ENCODE peak calls at places on chromosomes 16 and 17, in five cellular contexts. One of them, this sample, is unnamed. For H3K4me1, the result is how much of the 10 kb centered on the place peaks cover.

GRCh38 chr16:3951861-3952332 is 71.4 kb upstream of the CREBBP start:
- DNase-seq in GM12878: no peak
- DNase-seq in DND-41: no peak
- DNase-seq in IMR-90: peak
- DNase-seq in fibroblast of lung: peak
- DNase-seq in this sample: no peak

GRCh38 chr16:11254913-11255736 is 879 bp downstream of the SOCS1 start:
- DNase-seq in fibroblast of lung: peak
- DNase-seq in IMR-90: peak
- DNase-seq in GM12878: no peak
- DNase-seq in DND-41: peak
- DNase-seq in this sample: peak

GRCh38 chr17:31558748-31559646 is 167.5 kb downstream of the RAB11FIP4 start:
- DNase-seq in fibroblast of lung: peak
- DNase-seq in GM12878: no peak
- DNase-seq in IMR-90: peak
- DNase-seq in DND-41: peak
- DNase-seq in this sample: peak

GRCh38 chr17:76873856-76874255 is 5.7 kb downstream of the MGAT5B start:
- DNase-seq in IMR-90: peak
- DNase-seq in DND-41: no peak
- DNase-seq in GM12878: no peak
- DNase-seq in fibroblast of lung: peak
- DNase-seq in this sample: no peak

GRCh38 chr17:82863941-82864720 is 24.3 kb upstream of the ZNF750 start:
- DNase-seq in GM12878: peak
- DNase-seq in DND-41: peak
- DNase-seq in fibroblast of lung: peak
- DNase-seq in IMR-90: peak
- DNase-seq in this sample: peak

GRCh38 chr17:1554751-1555617 is 7.6 kb downstream of the PITPNA start:
- DNase-seq in DND-41: no peak
- DNase-seq in fibroblast of lung: no peak
- DNase-seq in IMR-90: no peak
- DNase-seq in GM12878: no peak
- DNase-seq in this sample: no peak

GRCh38 chr17:80605326-80606066 is 60.9 kb downstream of the RPTOR start:
- DNase-seq in DND-41: no peak
- DNase-seq in IMR-90: peak
- DNase-seq in fibroblast of lung: no peak
- DNase-seq in GM12878: peak
- DNase-seq in this sample: peak

GRCh38 chr17:80198144-80198661 is 21.9 kb downstream of the SGSH start:
- DNase-seq in GM12878: no peak
- DNase-seq in IMR-90: no peak
- DNase-seq in DND-41: no peak
- DNase-seq in fibroblast of lung: peak
- DNase-seq in this sample: no peak

GRCh38 chr16:84368327-84368996 is at the start of gene ATP2C2:
- DNase-seq in fibroblast of lung: no peak
- DNase-seq in DND-41: no peak
- DNase-seq in GM12878: no peak
- DNase-seq in IMR-90: no peak
- DNase-seq in this sample: peak

GRCh38 chr17:82830249-82830661 is 9.6 kb downstream of the ZNF750 start:
- DNase-seq in IMR-90: peak
- DNase-seq in GM12878: no peak
- DNase-seq in DND-41: no peak
- DNase-seq in fibroblast of lung: peak
- DNase-seq in this sample: no peak

GRCh38 chr17:28846231-28846630 is 3.6 kb upstream of the FAM222B start:
- DNase-seq in DND-41: no peak
- DNase-seq in fibroblast of lung: no peak
- DNase-seq in GM12878: no peak
- DNase-seq in IMR-90: no peak
- DNase-seq in this sample: peak

GRCh38 chr16:23072084-23072599 is 77.1 kb downstream of the USP31 start:
- DNase-seq in DND-41: no peak
- DNase-seq in IMR-90: peak
- DNase-seq in fibroblast of lung: peak
- DNase-seq in GM12878: no peak
- DNase-seq in this sample: peak

GRCh38 chr17:50955667-50956120 is 89.5 kb upstream of the TOB1 start:
- DNase-seq in fibroblast of lung: no peak
- DNase-seq in DND-41: no peak
- DNase-seq in IMR-90: no peak
- DNase-seq in GM12878: no peak
- DNase-seq in this sample: no peak

GRCh38 chr17:75565066-75565465 is 22.5 kb upstream of the MYO15B start:
- DNase-seq in GM12878: no peak
- DNase-seq in DND-41: no peak
- DNase-seq in IMR-90: peak
- DNase-seq in fibroblast of lung: no peak
- DNase-seq in this sample: peak

GRCh38 chr16:4081577-4082021 is 34.6 kb downstream of the ADCY9 start:
- DNase-seq in fibroblast of lung: peak
- DNase-seq in IMR-90: peak
- DNase-seq in GM12878: no peak
- DNase-seq in DND-41: peak
- DNase-seq in this sample: no peak

GRCh38 chr17:78130439-78131101 is at the start of gene TMC8:
- DNase-seq in DND-41: peak
- DNase-seq in GM12878: no peak
- DNase-seq in fibroblast of lung: no peak
- DNase-seq in IMR-90: no peak
- DNase-seq in this sample: no peak

GRCh38 chr17:78132767-78133178 is 2.2 kb downstream of the TMC8 start:
- DNase-seq in fibroblast of lung: no peak
- DNase-seq in GM12878: no peak
- DNase-seq in DND-41: no peak
- DNase-seq in IMR-90: no peak
- DNase-seq in this sample: no peak

GRCh38 chr17:78132086-78132676 is 1.6 kb downstream of the TMC8 start:
- DNase-seq in IMR-90: no peak
- DNase-seq in DND-41: peak
- DNase-seq in fibroblast of lung: no peak
- DNase-seq in GM12878: no peak
- DNase-seq in this sample: peak

GRCh38 chr17:78130080-78130438 is 512 bp upstream of the TMC8 start:
- DNase-seq in DND-41: no peak
- DNase-seq in fibroblast of lung: no peak
- DNase-seq in GM12878: no peak
- DNase-seq in IMR-90: no peak
- DNase-seq in this sample: no peak

GRCh38 chr17:78131172-78132085 is 858 bp downstream of the TMC8 start:
- DNase-seq in fibroblast of lung: no peak
- DNase-seq in IMR-90: no peak
- DNase-seq in DND-41: peak
- DNase-seq in GM12878: no peak
- DNase-seq in this sample: no peak
- H3K4me1 ChIP-seq in fibroblast of lung: under half
- H3K4me1 ChIP-seq in IMR-90: under half
- H3K4me1 ChIP-seq in DND-41: half or more
- H3K4me1 ChIP-seq in GM12878: half or more
- H3K4me1 ChIP-seq in this sample: under half

DNA sequence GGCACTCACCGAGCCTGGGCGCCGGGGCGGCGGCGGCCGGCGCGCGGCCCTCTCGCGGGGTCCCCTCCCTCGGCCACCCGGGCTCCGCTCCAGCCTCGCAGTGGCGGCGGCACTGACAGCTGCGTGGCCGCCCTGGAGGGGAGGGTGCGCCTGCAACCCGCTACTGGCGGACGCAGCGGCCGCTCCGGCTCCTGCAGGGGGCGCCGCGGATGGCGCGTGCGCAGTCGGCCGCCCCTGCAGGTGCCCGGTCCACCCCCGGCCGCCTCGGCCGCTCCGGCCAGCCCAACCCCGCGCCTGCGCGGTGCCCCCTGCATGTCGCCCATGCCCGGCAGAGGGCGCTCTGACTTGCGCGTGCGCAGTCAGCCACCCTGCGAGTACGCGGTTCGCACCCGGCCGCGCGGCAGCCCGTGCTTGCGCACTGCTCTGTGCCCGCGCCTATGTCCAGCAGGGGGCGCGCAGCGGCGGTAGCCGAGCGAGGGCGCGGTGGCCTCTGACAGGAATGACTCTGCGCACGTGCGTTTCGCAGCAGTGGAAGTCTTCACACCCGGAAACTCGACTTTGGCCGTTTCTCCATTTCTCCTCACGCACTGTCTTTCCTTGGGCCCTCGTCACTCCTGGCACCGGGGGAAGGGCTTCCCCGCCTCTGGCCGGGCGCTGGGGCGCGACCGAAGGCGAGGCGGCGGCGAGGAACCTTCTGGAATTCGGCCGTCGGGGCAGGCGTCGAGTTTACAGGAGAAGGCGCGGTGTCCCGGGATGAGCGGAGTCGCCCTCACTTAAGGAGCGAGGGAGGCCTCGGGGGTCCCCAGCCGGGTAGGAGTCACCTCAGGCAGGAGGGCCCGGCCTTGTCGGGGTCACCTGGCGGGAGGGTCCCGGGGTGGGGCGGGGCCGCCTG is at the start of gene ABCA3:
- DNase-seq in fibroblast of lung: peak
- DNase-seq in IMR-90: peak
- DNase-seq in DND-41: peak
- DNase-seq in GM12878: peak
- DNase-seq in this sample: peak
- H3K9ac ChIP-seq in fibroblast of lung: no peak
- H3K9ac ChIP-seq in IMR-90: no peak
- H3K9ac ChIP-seq in DND-41: peak
- H3K9ac ChIP-seq in GM12878: peak
- H3K9ac ChIP-seq in this sample: peak

GRCh38 chr16:81716478-81717210 is 62.4 kb upstream of the PLCG2 start:
- DNase-seq in IMR-90: no peak
- DNase-seq in DND-41: no peak
- DNase-seq in fibroblast of lung: no peak
- DNase-seq in GM12878: peak
- DNase-seq in this sample: no peak

GRCh38 chr16:81715358-81716196 is 63.5 kb upstream of the PLCG2 start:
- DNase-seq in GM12878: peak
- DNase-seq in fibroblast of lung: no peak
- DNase-seq in IMR-90: no peak
- DNase-seq in DND-41: no peak
- DNase-seq in this sample: no peak

GRCh38 chr16:81719993-81720392 is 59.1 kb upstream of the PLCG2 start:
- DNase-seq in IMR-90: no peak
- DNase-seq in DND-41: no peak
- DNase-seq in fibroblast of lung: no peak
- DNase-seq in GM12878: no peak
- DNase-seq in this sample: no peak

GRCh38 chr16:81718637-81719036 is 60.5 kb upstream of the PLCG2 start:
- DNase-seq in IMR-90: no peak
- DNase-seq in fibroblast of lung: no peak
- DNase-seq in DND-41: no peak
- DNase-seq in GM12878: no peak
- DNase-seq in this sample: no peak

DNA sequence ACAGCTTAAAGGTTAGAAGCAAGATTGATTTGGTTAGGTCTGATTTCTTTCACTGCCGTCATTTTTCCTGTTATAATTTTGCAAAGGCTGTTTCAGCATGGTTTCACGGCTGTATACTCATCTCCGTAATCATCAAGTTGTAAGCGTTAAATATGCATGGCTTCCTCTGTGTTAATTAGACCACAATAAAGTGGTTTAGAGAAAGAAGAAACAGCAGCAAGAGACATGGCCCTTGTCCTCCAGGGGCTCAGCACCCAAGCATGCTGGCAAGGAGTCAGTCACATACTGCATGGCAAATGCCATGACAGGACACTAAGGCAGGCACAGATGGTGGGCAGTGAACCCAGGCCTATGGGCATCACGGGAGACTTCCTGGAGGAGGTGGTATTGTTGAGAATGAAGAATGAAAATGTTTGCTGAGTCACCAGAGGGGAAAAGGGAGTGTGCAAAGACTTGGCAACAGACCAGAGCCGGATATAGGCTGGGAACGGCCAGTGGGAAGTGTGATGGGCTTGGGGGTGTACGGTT is 61.4 kb upstream of the PLCG2 start:
- DNase-seq in DND-41: no peak
- DNase-seq in IMR-90: no peak
- DNase-seq in GM12878: peak
- DNase-seq in fibroblast of lung: no peak
- DNase-seq in this sample: no peak
- H3K4me1 ChIP-seq in DND-41: under half
- H3K4me1 ChIP-seq in IMR-90: under half
- H3K4me1 ChIP-seq in GM12878: under half
- H3K4me1 ChIP-seq in fibroblast of lung: under half
- H3K4me1 ChIP-seq in this sample: under half

GRCh38 chr16:311725-312124 is 28.8 kb downstream of the PDIA2 start:
- DNase-seq in DND-41: no peak
- DNase-seq in GM12878: no peak
- DNase-seq in IMR-90: no peak
- DNase-seq in fibroblast of lung: no peak
- DNase-seq in this sample: no peak
- H3K9ac ChIP-seq in DND-41: no peak
- H3K9ac ChIP-seq in GM12878: no peak
- H3K9ac ChIP-seq in IMR-90: no peak
- H3K9ac ChIP-seq in fibroblast of lung: no peak
- H3K9ac ChIP-seq in this sample: no peak

DNA sequence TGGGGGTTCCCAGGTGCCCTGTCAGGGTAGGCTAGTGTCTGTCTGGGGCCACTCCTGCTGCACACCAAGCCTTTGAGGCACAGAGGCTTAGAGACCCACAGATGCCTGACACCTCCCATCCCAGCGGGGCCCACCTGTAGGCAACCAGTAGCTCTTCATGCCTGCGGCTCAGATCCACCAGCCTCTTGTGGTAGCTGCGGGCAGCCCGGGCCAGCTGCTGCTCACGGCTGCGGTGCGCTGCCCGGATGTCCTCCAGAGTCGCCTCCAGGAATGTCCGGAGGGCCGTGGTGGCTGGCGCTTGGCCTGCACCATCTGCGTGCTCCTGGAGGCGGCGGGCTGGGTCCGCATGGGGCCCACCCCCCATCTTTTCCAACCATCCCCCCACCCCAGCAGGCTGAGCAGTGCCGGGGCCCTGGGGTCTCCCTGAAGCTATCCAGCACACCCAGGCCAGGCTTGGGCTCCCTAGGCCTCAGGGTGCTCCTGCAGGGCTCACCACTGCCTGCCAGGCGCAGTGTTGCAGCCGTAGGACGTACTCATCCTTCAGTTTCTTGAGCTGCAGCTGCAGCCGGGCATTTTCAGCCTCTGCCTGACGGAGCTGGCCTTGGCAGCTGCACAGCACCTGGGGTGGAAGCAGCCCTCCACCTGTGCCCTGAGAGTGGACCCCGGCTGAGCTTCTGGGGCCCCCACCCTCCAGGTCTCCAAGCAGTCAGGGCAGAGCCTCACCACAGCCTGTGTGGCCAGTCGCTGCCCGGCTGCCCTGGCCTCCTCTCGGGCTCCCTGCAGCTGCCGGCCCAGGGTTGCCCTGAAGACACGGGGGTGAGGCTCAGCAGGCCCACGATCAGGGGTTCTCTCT is 1.8 kb downstream of the CCDC78 start:
- DNase-seq in DND-41: no peak
- DNase-seq in IMR-90: no peak
- DNase-seq in fibroblast of lung: no peak
- DNase-seq in GM12878: no peak
- DNase-seq in this sample: no peak
- H3K4me1 ChIP-seq in DND-41: under half
- H3K4me1 ChIP-seq in IMR-90: under half
- H3K4me1 ChIP-seq in fibroblast of lung: under half
- H3K4me1 ChIP-seq in GM12878: under half
- H3K4me1 ChIP-seq in this sample: under half